ENCODE peak calls at places on chromosomes 4 and X, in four cellular contexts. F is GM12878, B is neural progenitor cell, G is HCT116. T is an unnamed sample.

GRCh38 chr4:10078481-10079233 is 37.9 kb downstream of the WDR1 start:
- DNase-seq in F (no peak), G (no peak), B (no peak), T (no peak)

GRCh38 chrX:1809581-1809980 is 194.7 kb downstream of the ASMT start:
- DNase-seq in F (no peak), B (no peak), G (no peak), T (no peak)

GRCh38 chr4:2087170-2087569 is 28.0 kb downstream of the NAT8L start:
- DNase-seq in F (no peak), B (no peak), G (no peak), T (no peak)

GRCh38 chr4:113784497-113785254 is 23.1 kb upstream of the CAMK2D start:
- DNase-seq in B (no peak), F (no peak), G (peak), T (no peak)

GRCh38 chr4:102165584-102165983 is 179.7 kb downstream of the SLC39A8 start:
- DNase-seq in B (no peak), F (no peak), G (no peak), T (no peak)

GRCh38 chr4:76055005-76055404 is 19.1 kb upstream of the CXCL11 start:
- DNase-seq in B (no peak), G (no peak), F (peak), T (peak)

GRCh38 chr4:171880136-171880535 is 66.9 kb downstream of the GALNTL6 start:
- DNase-seq in G (peak), B (peak), F (no peak), T (no peak)

GRCh38 chrX:103404225-103405008 is 28.1 kb downstream of the BEX3 start:
- DNase-seq in B (peak), F (peak), G (peak), T (peak)

GRCh38 chrX:133670394-133670793 is 255.1 kb upstream of the GPC4 start:
- DNase-seq in B (peak), G (peak), F (peak), T (peak)

GRCh38 chr4:187469627-187470026 is 525.9 kb upstream of the ZFP42 start:
- DNase-seq in B (no peak), G (no peak), F (no peak), T (no peak)

GRCh38 chrX:71577682-71578081 is 555 bp upstream of the GCNA start:
- DNase-seq in B (no peak), F (no peak), G (no peak), T (no peak)

GRCh38 chrX:40734956-40735317 is 405 bp downstream of the MED14 start:
- DNase-seq in B (no peak), F (no peak), G (no peak), T (peak)

GRCh38 chr4:186017801-186018200 is 51.2 kb upstream of the TLR3 start:
- DNase-seq in G (no peak), B (no peak), F (no peak), T (no peak)

GRCh38 chr4:107951551-107951950 is 20.2 kb downstream of the CYP2U1 start:
- DNase-seq in B (no peak), F (no peak), G (no peak), T (no peak)
- H3K9ac ChIP-seq in B (no peak), F (no peak), G (no peak), T (no peak)

DNA sequence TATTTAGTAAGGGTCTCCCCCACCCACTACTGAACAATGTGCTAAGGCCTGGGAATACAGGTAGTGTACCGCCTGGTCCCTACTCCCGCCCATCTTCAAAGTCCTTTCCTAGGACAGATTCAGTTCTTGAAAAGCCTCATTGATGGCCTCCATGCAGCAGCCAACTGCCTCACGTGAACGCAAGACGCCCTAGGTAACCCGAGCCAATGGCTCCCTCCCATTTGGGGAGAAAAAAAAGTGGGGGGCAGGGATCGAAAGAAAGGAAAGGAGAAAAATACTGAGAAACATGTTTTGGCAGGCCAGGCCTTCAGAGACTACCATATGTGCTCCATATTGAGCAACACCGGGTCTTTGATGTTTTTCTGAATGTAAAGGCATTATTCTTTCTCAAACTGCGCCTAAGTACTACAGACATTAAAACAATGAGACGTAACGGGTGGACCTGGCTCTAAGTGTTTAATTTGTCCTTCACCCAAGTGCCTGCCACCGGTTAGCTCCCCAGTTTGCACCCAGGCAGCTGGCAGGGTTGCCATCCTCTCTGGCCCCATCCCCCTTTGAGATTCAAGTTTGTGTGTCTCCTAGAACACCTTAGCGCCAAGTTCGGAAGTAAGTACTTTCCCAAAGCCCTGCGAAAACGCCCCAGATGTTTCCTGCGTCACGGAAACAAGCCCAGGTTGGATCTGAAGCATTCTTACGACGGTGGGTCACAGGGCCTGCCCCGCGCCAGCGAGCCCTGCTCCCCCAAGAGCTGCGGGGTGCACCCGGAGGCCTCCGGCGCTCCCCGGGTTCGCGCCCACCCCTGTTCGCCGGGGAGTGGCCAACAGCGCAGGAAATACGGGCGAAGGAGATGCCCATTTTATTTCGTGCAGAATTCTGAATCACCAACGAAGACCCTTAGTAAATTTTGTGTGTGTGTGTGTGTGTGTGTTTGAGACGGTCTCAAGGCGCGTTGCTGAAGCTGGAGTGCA is 30.2 kb downstream of the HAND2 start:
- DNase-seq in B (no peak), G (no peak), F (no peak), T (no peak)
- TF ChIP-seq EZH2 in B (no peak), G (no peak), F (no peak), T (no peak)

DNA sequence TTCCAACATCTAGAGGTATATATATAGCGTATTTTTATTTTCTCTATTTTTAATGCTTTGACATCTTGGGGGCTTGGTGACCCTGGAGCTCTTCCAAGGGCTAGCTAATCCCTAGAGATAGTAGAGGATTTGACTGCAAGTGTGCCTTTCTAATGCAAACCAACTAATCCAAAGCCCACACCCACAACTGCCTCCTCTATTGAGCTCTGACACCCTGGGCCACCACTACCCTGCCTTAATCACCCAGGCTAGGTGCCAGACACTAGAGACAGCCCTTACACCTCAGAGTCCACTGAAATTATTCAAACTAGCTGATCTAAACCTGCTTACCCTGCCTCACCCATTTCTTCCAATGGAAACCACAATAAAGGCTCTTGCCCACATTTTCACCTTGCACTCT is 69.6 kb upstream of the ATXN3L start:
- DNase-seq in F (no peak), B (peak), G (no peak), T (no peak)
- H3K9ac ChIP-seq in F (no peak), B (no peak), G (no peak), T (no peak)

GRCh38 chr4:108168672-108169562 is at the start of gene LEF1:
- DNase-seq in G (no peak), F (no peak), B (peak), T (peak)
- TF ChIP-seq EZH2 in G (no peak), F (no peak), B (peak), T (no peak)

GRCh38 chr4:180134116-180134866 is 2108.9 kb upstream of the TENM3 start:
- DNase-seq in B (peak), F (no peak), G (no peak), T (no peak)
- H3K9ac ChIP-seq in B (no peak), F (peak), G (no peak), T (no peak)

GRCh38 chr4:190015538-190016368 is 11.3 kb downstream of the FRG2 start:
- DNase-seq in G (no peak), F (no peak), B (peak), T (no peak)
- TF ChIP-seq EZH2 in G (no peak), F (no peak), B (peak), T (no peak)

GRCh38 chr4:139845481-139846093 is 180.0 kb downstream of the MGST2 start:
- DNase-seq in B (no peak), G (no peak), F (no peak), T (no peak)

GRCh38 chr4:139849219-139849618 is 183.6 kb downstream of the MGST2 start:
- DNase-seq in B (no peak), F (no peak), G (no peak), T (no peak)

GRCh38 chr4:139851133-139851532 is 185.5 kb downstream of the MGST2 start:
- DNase-seq in F (no peak), G (no peak), B (no peak), T (no peak)

GRCh38 chr4:139844459-139845036 is 178.9 kb downstream of the MGST2 start:
- DNase-seq in G (no peak), B (no peak), F (no peak), T (no peak)

DNA sequence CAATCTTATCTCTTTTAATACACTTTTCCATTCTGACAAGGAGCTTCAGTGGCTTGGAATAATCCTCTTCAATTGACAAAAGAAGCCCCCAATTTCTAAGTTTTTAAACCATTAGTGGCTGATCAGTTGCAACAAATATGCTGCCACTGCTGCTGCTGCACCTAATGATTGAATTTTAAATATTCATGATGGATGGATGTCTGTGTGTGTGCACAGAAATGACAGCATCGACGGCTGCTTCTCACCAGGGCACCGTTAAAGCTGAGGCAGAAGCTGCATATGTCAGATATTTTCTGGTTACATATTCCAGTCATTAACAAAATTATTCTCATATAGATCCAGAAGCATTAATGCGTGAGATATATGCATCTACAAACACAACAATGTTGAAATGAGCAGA is 182.4 kb downstream of the MGST2 start:
- DNase-seq in F (no peak), B (no peak), G (no peak), T (no peak)
- H3K9ac ChIP-seq in F (no peak), B (no peak), G (no peak), T (no peak)

T was measured in MM.1S.